ENCODE peak calls at places on chromosome 11, in five cellular contexts. I is posterior cingulate gyrus, Z is NCI-H1694 treated with DMSO at 0.1 percent for 48 hours, V is NCI-H1092, B is brain microvascular endothelial cell. H is an unnamed sample.

GRCh38 chr11:69834811-69835800 is 15.9 kb upstream of the FGF3 start:
- DNase-seq in I (no peak), Z (no peak), V (no peak), B (no peak), H (no peak)

GRCh38 chr11:66882540-66882939 is 25.7 kb downstream of the LRFN4 start:
- DNase-seq in I (peak; percentile 46), Z (peak; percentile 60), V (peak; percentile 78), B (no peak), H (peak; percentile 83)

GRCh38 chr11:104798794-104799193 is 99.5 kb downstream of the CASP12 start:
- DNase-seq in I (no peak), Z (no peak), V (no peak), B (no peak), H (no peak)

GRCh38 chr11:121595717-121596156 is 143.0 kb upstream of the SORL1-AS1 start:
- DNase-seq in I (no peak), Z (no peak), V (no peak), B (peak; percentile 96), H (no peak)

GRCh38 chr11:12454782-12455181 is 77.4 kb downstream of the PARVA start:
- DNase-seq in I (no peak), Z (no peak), V (no peak), B (no peak), H (no peak)

GRCh38 chr11:68047437-68048290 is 8.8 kb downstream of the TCIRG1 start:
- DNase-seq in I (no peak), Z (no peak), V (no peak), B (no peak), H (no peak)

GRCh38 chr11:69718147-69718546 is 14.3 kb upstream of the FGF19 start:
- DNase-seq in I (no peak), Z (peak; percentile 46), V (peak; percentile 65), B (peak; percentile 23), H (peak; percentile 75)

GRCh38 chr11:19344661-19345518 is 104.1 kb upstream of the E2F8 start:
- DNase-seq in I (peak; percentile 76), Z (no peak), V (peak; percentile 39), B (no peak), H (no peak)

GRCh38 chr11:58674609-58675008 is 52.1 kb downstream of the CNTF start:
- DNase-seq in I (no peak), Z (no peak), V (no peak), B (no peak), H (no peak)

GRCh38 chr11:46676436-46677158 is 23.8 kb downstream of the ARHGAP1 start:
- DNase-seq in I (no peak), Z (no peak), V (no peak), B (no peak), H (no peak)

GRCh38 chr11:108926522-108927380 is 261.9 kb downstream of the DDX10 start:
- DNase-seq in I (no peak), Z (no peak), V (no peak), B (no peak), H (no peak)

GRCh38 chr11:832529-833113 is at the start of gene CD151:
- DNase-seq in I (no peak), Z (peak; percentile 28), V (no peak), B (no peak), H (no peak)

GRCh38 chr11:111309516-111309915 is 11.2 kb downstream of the POU2AF3 start:
- DNase-seq in I (no peak), Z (no peak), V (no peak), B (no peak), H (peak; percentile 11)

GRCh38 chr11:67271548-67272284 is 5.4 kb downstream of the GRK2 start:
- DNase-seq in I (no peak), Z (no peak), V (no peak), B (no peak), H (no peak)

H was measured in SHP77.